ENCODE peak calls at places on chromosomes 4 and X, in six cellular contexts. D is psoas muscle, K is neural progenitor cell, P is ovary, N is HCT116, E is lung. J is an unnamed sample.

GRCh38 chr4:111854494-111855087 is 290.7 kb upstream of the FAM241A start:
- DNase-seq in D (no peak), K (peak; percentile 29), P (no peak), N (peak; percentile 39), E (no peak), J (peak; percentile 9)

GRCh38 chrX:108537005-108537404 is 97.4 kb downstream of the COL4A5 start:
- DNase-seq in D (no peak), K (peak; percentile 61), P (no peak), N (peak; percentile 13), E (no peak), J (peak; percentile 6)

GRCh38 chrX:115393271-115393670 is 103.8 kb downstream of the LUZP4 start:
- DNase-seq in D (no peak), K (no peak), P (no peak), N (no peak), E (no peak), J (no peak)

GRCh38 chr4:173170210-173170778 is 1.7 kb downstream of the GALNT7 start:
- DNase-seq in D (no peak), K (no peak), P (no peak), N (no peak), E (no peak), J (no peak)

GRCh38 chrX:119496521-119496829 is 28.2 kb downstream of the SLC25A5 start:
- DNase-seq in D (no peak), K (no peak), P (no peak), N (no peak), E (no peak), J (no peak)

GRCh38 chrX:139429913-139430312 is 100.6 kb upstream of the F9 start:
- DNase-seq in D (no peak), K (peak; percentile 40), P (no peak), N (no peak), E (no peak), J (peak; percentile 9)

GRCh38 chr4:519885-520595 is 21.0 kb downstream of the PIGG start:
- DNase-seq in D (no peak), K (no peak), P (no peak), N (no peak), E (no peak), J (no peak)

GRCh38 chr4:183504064-183504929 is 561 bp upstream of the ING2 start:
- DNase-seq in D (peak; percentile 100), K (peak; percentile 99), P (peak; percentile 99), N (peak; percentile 83), E (peak; percentile 99), J (peak; percentile 100)

GRCh38 chrX:123340691-123341090 is 156.6 kb downstream of the GRIA3 start:
- DNase-seq in D (no peak), K (peak; percentile 28), P (no peak), N (no peak), E (no peak), J (no peak)

GRCh38 chrX:47080915-47081236 is 2.6 kb downstream of the RGN start:
- DNase-seq in D (no peak), K (no peak), P (no peak), N (no peak), E (no peak), J (no peak)

GRCh38 chrX:102995316-102995715 is 58.2 kb downstream of the RAB40AL start:
- DNase-seq in D (no peak), K (no peak), P (no peak), N (no peak), E (no peak), J (no peak)

GRCh38 chrX:102765217-102765616 is 44.7 kb downstream of the GPRASP3 start:
- DNase-seq in D (no peak), K (no peak), P (no peak), N (no peak), E (no peak), J (no peak)

GRCh38 chr4:78863254-78863869 is 75.9 kb downstream of the PAQR3 start:
- DNase-seq in D (no peak), K (no peak), P (no peak), N (no peak), E (no peak), J (no peak)
- H3K4me3 ChIP-seq in D (no peak overlapping the region), K (no peak overlapping the region), P (no peak overlapping the region), N (no peak overlapping the region), E (no peak overlapping the region), J (no peak overlapping the region)

DNA sequence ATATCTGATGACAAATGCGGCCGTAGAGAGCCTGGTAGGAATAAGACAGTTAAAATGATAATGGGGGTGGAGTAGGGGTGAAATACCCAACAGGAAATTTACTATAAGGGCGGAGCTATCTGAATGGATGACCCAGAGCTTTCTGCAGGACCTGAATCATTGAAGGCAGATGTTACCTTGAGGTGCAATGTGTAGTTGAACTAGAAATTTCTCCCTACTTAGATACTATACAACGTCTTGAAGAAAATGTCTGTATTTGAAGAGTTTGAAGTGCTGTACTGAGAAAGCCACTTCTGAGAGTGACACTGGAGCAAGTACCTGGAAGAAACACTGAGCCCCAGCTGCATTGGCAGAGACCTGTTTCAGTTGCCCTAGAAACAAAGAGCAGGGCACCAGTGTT is 47.3 kb downstream of the MGARP start:
- DNase-seq in D (no peak), K (no peak), P (no peak), N (no peak), E (no peak), J (no peak)
- H3K4me1 ChIP-seq in D (no peaks in the 10 kb centered on the region), K (no peaks in the 10 kb centered on the region), P (no peaks in the 10 kb centered on the region), N (peaks cover 2% of the 10 kb centered on the region), E (no peaks in the 10 kb centered on the region), J (no peaks in the 10 kb centered on the region)

GRCh38 chrX:49204017-49204416 is 4.0 kb upstream of the SYP start:
- DNase-seq in D (no peak), K (no peak), P (no peak), N (no peak), E (no peak), J (no peak)

GRCh38 chrX:49205443-49205842 is 5.5 kb upstream of the SYP start:
- DNase-seq in D (no peak), K (no peak), P (no peak), N (no peak), E (no peak), J (no peak)

GRCh38 chrX:49204709-49205108 is 4.7 kb upstream of the SYP start:
- DNase-seq in D (no peak), K (no peak), P (no peak), N (no peak), E (no peak), J (no peak)

GRCh38 chrX:49208399-49208798 is 8.4 kb upstream of the SYP start:
- DNase-seq in D (no peak), K (no peak), P (no peak), N (no peak), E (no peak), J (no peak)

DNA sequence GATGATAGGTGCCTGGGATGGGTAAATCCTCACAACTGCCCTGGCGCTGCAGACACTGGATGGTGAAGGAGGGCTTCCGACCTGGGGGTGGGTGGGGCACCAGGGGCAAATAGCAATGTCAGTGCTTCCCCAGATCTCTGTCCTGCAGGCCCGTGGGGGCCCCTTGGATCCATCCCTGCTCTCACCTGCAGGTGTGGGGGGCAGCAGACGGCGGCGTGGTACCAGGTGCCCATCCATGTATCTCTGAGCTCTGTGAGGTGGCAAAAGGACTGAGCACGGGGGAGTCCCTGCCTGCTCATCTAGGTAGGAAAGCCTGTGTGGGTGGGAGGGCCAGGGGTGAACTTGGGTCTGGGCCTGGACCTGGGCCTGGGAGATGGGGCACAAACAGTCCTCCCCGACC is 6.5 kb upstream of the SYP start:
- DNase-seq in D (no peak), K (no peak), P (no peak), N (no peak), E (no peak), J (no peak)
- TF ChIP-seq CTCF in D (no peak), K (no peak), P (no peak), N (no peak), E (no peak), J (no peak)

GRCh38 chrX:71622347-71623104 is 4.2 kb upstream of the CXCR3 start:
- DNase-seq in D (peak; percentile 89), K (peak; percentile 50), P (peak; percentile 82), N (peak; percentile 19), E (peak; percentile 82), J (peak; percentile 91)
- H3K4me3 ChIP-seq in D (no peak overlapping the region), K (no peak overlapping the region), P (no peak overlapping the region), N (no peak overlapping the region), E (no peak overlapping the region), J (no peak overlapping the region)

DNA sequence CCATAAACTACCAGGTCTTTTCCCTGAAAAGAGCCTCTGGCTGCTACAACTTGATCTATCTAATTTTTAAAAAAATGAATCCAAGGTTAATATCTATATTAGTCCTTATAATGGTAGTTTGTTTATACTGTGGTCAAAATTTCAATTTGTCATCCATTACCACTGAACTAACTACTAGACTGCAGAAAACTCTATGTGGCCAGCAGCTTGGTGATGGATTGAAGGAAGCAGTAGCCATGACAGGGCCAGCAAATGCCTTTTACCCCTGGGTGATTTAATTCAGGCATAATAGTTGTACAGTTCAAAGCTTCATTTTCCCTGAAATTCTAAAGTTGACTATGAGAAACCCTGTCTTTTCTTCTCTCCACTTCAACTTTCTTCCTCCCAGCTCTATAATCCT is 30.4 kb upstream of the PPARGC1A start:
- DNase-seq in D (no peak), K (no peak), P (no peak), N (no peak), E (no peak), J (no peak)
- H3K4me1 ChIP-seq in D (no peaks in the 10 kb centered on the region), K (peaks cover 27% of the 10 kb centered on the region), P (no peaks in the 10 kb centered on the region), N (no peaks in the 10 kb centered on the region), E (peaks cover 5% of the 10 kb centered on the region), J (peaks cover 7% of the 10 kb centered on the region)

DNA sequence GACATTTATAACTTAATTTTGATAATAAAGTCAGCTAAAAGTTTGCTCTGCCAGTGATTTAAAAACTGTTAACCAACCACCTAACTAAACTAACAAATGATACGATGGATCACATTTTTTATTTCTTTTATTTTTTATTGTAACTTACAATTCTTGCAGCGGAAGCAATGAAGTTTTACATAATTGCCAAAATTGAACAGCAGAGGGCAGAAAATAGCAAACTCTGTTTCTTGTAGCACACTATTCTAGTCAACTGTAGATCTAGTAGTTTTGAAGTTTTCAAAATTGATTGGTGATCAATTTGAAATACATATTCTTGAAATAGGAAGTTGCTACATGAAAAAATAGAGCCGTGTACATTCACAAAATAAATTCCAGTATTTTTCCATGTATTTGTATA is 2.8 kb upstream of the GRIA2 start:
- DNase-seq in D (no peak), K (peak; percentile 35), P (no peak), N (peak; percentile 18), E (no peak), J (no peak)
- TF ChIP-seq CTCF in D (peak; percentile 43), K (peak; percentile 75), P (no peak), N (peak; percentile 72), E (no peak), J (no peak)

GRCh38 chr4:152115121-152115520 is 354.3 kb upstream of the GATB start:
- DNase-seq in D (no peak), K (no peak), P (no peak), N (no peak), E (no peak), J (no peak)
- H3K4me3 ChIP-seq in D (no peak overlapping the region), K (no peak overlapping the region), P (no peak overlapping the region), N (no peak overlapping the region), E (no peak overlapping the region), J (no peak overlapping the region)

GRCh38 chr4:2591189-2591588 is 54.7 kb downstream of the FAM193A start:
- DNase-seq in D (no peak), K (peak; percentile 74), P (no peak), N (no peak), E (peak; percentile 59), J (peak; percentile 64)
- H3K4me1 ChIP-seq in D (peaks cover 82% of the 10 kb centered on the region), K (peaks cover 34% of the 10 kb centered on the region), P (peaks cover 35% of the 10 kb centered on the region), N (no peaks in the 10 kb centered on the region), E (peaks cover 20% of the 10 kb centered on the region), J (peaks cover 34% of the 10 kb centered on the region)

J was measured in thyroid gland.